ENCODE peak calls at places on chromosome 21, in five cellular contexts. S is frontal cortex; K is activated CD4-positive, alpha-beta T cell treated with anti-CD3 and anti-CD28 coated beads for 4 hours; N is endothelial cell; X is fibroblast of the conjunctiva. V is an unnamed sample.

GRCh38 chr21:42562816-42563215 is 49.2 kb downstream of the SLC37A1 start:
- DNase-seq in N (no peak), X (no peak), K (no peak), S (no peak), V (no peak)

GRCh38 chr21:33198346-33199135 is 31.2 kb upstream of the IFNAR2 start:
- DNase-seq in K (no peak), X (no peak), N (no peak), S (no peak), V (peak; percentile 23)

GRCh38 chr21:28769683-28770082 is 223.0 kb downstream of the LTN1 start:
- DNase-seq in X (no peak), N (no peak), S (no peak), K (no peak), V (no peak)

GRCh38 chr21:43575466-43575841 is 83.8 kb downstream of the HSF2BP start:
- DNase-seq in N (no peak), K (no peak), S (no peak), X (no peak), V (no peak)

GRCh38 chr21:27804515-27804914 is 837.6 kb upstream of the ADAMTS5 start:
- DNase-seq in N (no peak), X (no peak), K (no peak), S (no peak), V (no peak)

GRCh38 chr21:34845521-34846213 is 176.9 kb downstream of the CLIC6 start:
- DNase-seq in S (no peak), N (no peak), X (peak; percentile 79), K (no peak), V (no peak)

GRCh38 chr21:33168886-33169285 is 60.9 kb upstream of the IFNAR2 start:
- DNase-seq in X (no peak), N (no peak), S (no peak), K (no peak), V (no peak)

GRCh38 chr21:44585892-44586291 is 5.5 kb upstream of the KRTAP10-5 start:
- DNase-seq in N (no peak), X (no peak), S (no peak), K (no peak), V (no peak)

GRCh38 chr21:44844256-44844655 is 26.4 kb upstream of the SUMO3 start:
- DNase-seq in K (no peak), S (no peak), N (no peak), X (no peak), V (no peak)

GRCh38 chr21:39020751-39021474 is 162.3 kb downstream of the PSMG1 start:
- DNase-seq in X (peak; percentile 57), K (no peak), S (no peak), N (peak; percentile 52), V (no peak)

GRCh38 chr21:41901099-41901498 is 22.0 kb upstream of the PRDM15 start:
- DNase-seq in S (no peak), N (no peak), X (no peak), K (no peak), V (no peak)